ENCODE peak calls at places on chromosomes 11 and 22, in seven cellular contexts. A is thyroid gland, Z is tibial nerve, G is uterus, X is Peyer's patch, F is stomach, O is transverse colon. E is an unnamed sample.

GRCh38 chr22:27632451-27633295 is 168.9 kb downstream of the MN1 start:
- DNase-seq in F (no peak), A (peak), O (no peak), Z (no peak), X (no peak), G (no peak), E (no peak)

GRCh38 chr11:66868726-66869291 is 11.9 kb downstream of the LRFN4 start:
- DNase-seq in F (peak), X (peak), G (no peak), A (peak), Z (no peak), O (peak), E (no peak)

GRCh38 chr11:125215205-125215565 is 50.6 kb downstream of the PKNOX2 start:
- DNase-seq in Z (no peak), X (no peak), F (no peak), A (no peak), G (no peak), O (no peak), E (no peak)

GRCh38 chr11:112421854-112422253 is 161.2 kb upstream of the PLET1 start:
- DNase-seq in O (no peak), F (no peak), G (no peak), Z (no peak), A (no peak), X (no peak), E (no peak)

GRCh38 chr11:2741006-2741376 is 41.2 kb upstream of the KCNQ1OT1 start:
- DNase-seq in F (no peak), A (no peak), X (no peak), O (no peak), Z (no peak), G (no peak), E (no peak)

GRCh38 chr22:42301072-42301741 is 30.8 kb upstream of the TCF20 start:
- DNase-seq in F (no peak), O (no peak), X (no peak), Z (no peak), G (no peak), A (no peak), E (no peak)

GRCh38 chr11:105670811-105671210 is 60.9 kb downstream of the GRIA4 start:
- DNase-seq in G (no peak), F (no peak), O (no peak), X (no peak), A (no peak), Z (no peak), E (no peak)

GRCh38 chr22:36012332-36012731 is 16.3 kb downstream of the RBFOX2 start:
- DNase-seq in G (no peak), A (no peak), X (no peak), F (no peak), O (no peak), Z (no peak), E (no peak)

GRCh38 chr11:2571598-2572281 is 126.9 kb downstream of the KCNQ1 start:
- DNase-seq in O (no peak), A (no peak), X (no peak), F (no peak), Z (no peak), G (no peak), E (no peak)

GRCh38 chr11:71139516-71140205 is 112.7 kb downstream of the SHANK2 start:
- DNase-seq in F (peak), X (no peak), A (peak), G (no peak), O (no peak), Z (no peak), E (peak)

GRCh38 chr11:84345597-84345996 is 1059.4 kb upstream of the CCDC90B start:
- DNase-seq in F (no peak), G (no peak), X (no peak), O (no peak), A (no peak), Z (no peak), E (no peak)

GRCh38 chr22:37186997-37187522 is 987 bp downstream of the C1QTNF6 start:
- DNase-seq in Z (no peak), A (no peak), X (no peak), O (no peak), F (no peak), G (no peak), E (no peak)

GRCh38 chr11:119560961-119561360 is 138.0 kb upstream of the THY1 start:
- DNase-seq in O (no peak), X (no peak), Z (no peak), G (no peak), A (no peak), F (no peak), E (no peak)

GRCh38 chr11:5596611-5597201 is at the start of gene TRIM6:
- DNase-seq in O (peak), F (peak), Z (peak), A (peak), G (peak), X (no peak), E (peak)

GRCh38 chr11:47918882-47919495 is 61.4 kb upstream of the PTPRJ start:
- DNase-seq in G (no peak), O (no peak), F (no peak), Z (no peak), A (peak), X (no peak), E (no peak)

GRCh38 chr22:35620624-35621245 is 3.6 kb upstream of the MB start:
- DNase-seq in X (no peak), A (no peak), O (no peak), Z (no peak), F (no peak), G (peak), E (no peak)

GRCh38 chr11:95674669-95675358 is 114.8 kb downstream of the FAM76B start:
- DNase-seq in A (no peak), G (no peak), O (no peak), Z (no peak), X (no peak), F (no peak), E (no peak)

GRCh38 chr11:60165946-60166345 is 16.9 kb downstream of the MS4A6A start:
- DNase-seq in G (no peak), Z (no peak), X (no peak), F (no peak), A (no peak), O (no peak), E (no peak)

GRCh38 chr11:47918370-47918690 is 62.0 kb upstream of the PTPRJ start:
- DNase-seq in F (no peak), G (no peak), Z (no peak), A (peak), X (no peak), O (no peak), E (no peak)

GRCh38 chr11:40819230-40819629 is 640.2 kb downstream of the LRRC4C start:
- DNase-seq in O (no peak), Z (no peak), F (no peak), X (no peak), A (no peak), G (no peak), E (no peak)

GRCh38 chr11:64790205-64791095 is 12.1 kb upstream of the SF1 start:
- DNase-seq in O (no peak), X (no peak), A (no peak), Z (no peak), G (no peak), F (no peak), E (no peak)

GRCh38 chr11:36594316-36594989 is at the start of gene IFTAP:
- DNase-seq in Z (no peak), F (peak), O (peak), G (peak), X (no peak), A (peak), E (peak)

GRCh38 chr22:49720279-49720959 is 107.3 kb downstream of the BRD1 start:
- DNase-seq in A (no peak), G (no peak), Z (no peak), O (no peak), X (no peak), F (peak), E (no peak)

GRCh38 chr22:23225724-23226496 is 45.6 kb downstream of the BCR start:
- DNase-seq in G (peak), O (peak), A (peak), Z (no peak), X (no peak), F (peak), E (no peak)

GRCh38 chr22:36198936-36199616 is 2.5 kb downstream of the APOL4 start:
- DNase-seq in Z (no peak), A (no peak), O (no peak), F (no peak), X (no peak), G (no peak), E (no peak)

GRCh38 chr11:130671801-130672700 is 223.6 kb downstream of the ADAMTS15 start:
- DNase-seq in Z (no peak), A (peak), X (no peak), O (peak), G (peak), F (peak), E (peak)

GRCh38 chr11:121657191-121657590 is 204.4 kb upstream of the SORL1-AS1 start:
- DNase-seq in G (no peak), X (no peak), A (no peak), Z (no peak), F (no peak), O (no peak), E (no peak)

GRCh38 chr11:100682247-100682969 is 4.7 kb upstream of the ARHGAP42 start:
- DNase-seq in G (no peak), F (no peak), A (no peak), X (no peak), O (no peak), Z (no peak), E (no peak)

GRCh38 chr22:22536916-22537315 is 16.8 kb upstream of the ZNF280A start:
- DNase-seq in O (no peak), G (no peak), F (no peak), Z (no peak), A (no peak), X (no peak), E (no peak)

GRCh38 chr11:112401036-112401769 is 140.5 kb upstream of the PLET1 start:
- DNase-seq in A (no peak), Z (no peak), O (no peak), G (no peak), X (no peak), F (no peak), E (peak)

GRCh38 chr22:19876314-19876940 is 21.8 kb upstream of the GNB1L start:
- DNase-seq in Z (peak), F (no peak), X (no peak), O (no peak), A (peak), G (peak), E (no peak)

GRCh38 chr11:44961894-44962293 is 11.2 kb upstream of the TP53I11 start:
- DNase-seq in O (no peak), A (no peak), X (no peak), G (no peak), F (no peak), Z (no peak), E (no peak)

GRCh38 chr11:118074091-118074685 is 2.7 kb upstream of the TMPRSS4 start:
- DNase-seq in Z (no peak), O (no peak), X (no peak), A (no peak), F (no peak), G (no peak), E (no peak)

GRCh38 chr11:107562647-107563208 is 2.8 kb downstream of the ALKBH8 start:
- DNase-seq in G (no peak), A (no peak), Z (no peak), X (no peak), F (no peak), O (no peak), E (no peak)

GRCh38 chr11:108511851-108512474 is 13.8 kb upstream of the POGLUT3 start:
- DNase-seq in F (no peak), A (no peak), G (no peak), Z (no peak), X (no peak), O (no peak), E (no peak)

GRCh38 chr11:117950320-117950719 is 21.1 kb upstream of the TMPRSS13 start:
- DNase-seq in A (peak), F (no peak), G (no peak), X (peak), O (peak), Z (no peak), E (peak)

GRCh38 chr11:61976813-61977475 is 9.5 kb upstream of the FTH1 start:
- DNase-seq in O (no peak), Z (no peak), G (no peak), F (no peak), X (no peak), A (no peak), E (no peak)

GRCh38 chr11:26947379-26947844 is 46.5 kb upstream of the FIBIN start:
- DNase-seq in O (peak), F (no peak), G (peak), Z (peak), X (no peak), A (peak), E (peak)

GRCh38 chr11:36160115-36160514 is 129.1 kb downstream of the COMMD9 start:
- DNase-seq in A (no peak), X (no peak), F (no peak), O (no peak), G (no peak), Z (no peak), E (peak)

GRCh38 chr11:7986768-7987559 is at the start of gene EIF3F:
- DNase-seq in F (peak), G (peak), X (peak), O (peak), Z (peak), A (peak), E (peak)
- TF ChIP-seq POLR2A in F (no peak), G (no peak), X (no peak), O (peak), Z (peak), A (no peak), E (peak)

GRCh38 chr11:69295079-69295994 is 1.4 kb downstream of the MYEOV start:
- DNase-seq in X (no peak), G (no peak), O (no peak), F (no peak), A (no peak), Z (no peak), E (no peak)

GRCh38 chr11:69296890-69297224 is 2.9 kb downstream of the MYEOV start:
- DNase-seq in A (no peak), O (peak), X (peak), Z (no peak), G (no peak), F (peak), E (peak)

GRCh38 chr11:69294621-69295078 is 695 bp downstream of the MYEOV start:
- DNase-seq in X (no peak), O (no peak), A (no peak), F (no peak), G (no peak), Z (no peak), E (no peak)

GRCh38 chr11:69297225-69297925 is 3.4 kb downstream of the MYEOV start:
- DNase-seq in A (peak), X (peak), G (peak), Z (peak), F (peak), O (peak), E (peak)

DNA sequence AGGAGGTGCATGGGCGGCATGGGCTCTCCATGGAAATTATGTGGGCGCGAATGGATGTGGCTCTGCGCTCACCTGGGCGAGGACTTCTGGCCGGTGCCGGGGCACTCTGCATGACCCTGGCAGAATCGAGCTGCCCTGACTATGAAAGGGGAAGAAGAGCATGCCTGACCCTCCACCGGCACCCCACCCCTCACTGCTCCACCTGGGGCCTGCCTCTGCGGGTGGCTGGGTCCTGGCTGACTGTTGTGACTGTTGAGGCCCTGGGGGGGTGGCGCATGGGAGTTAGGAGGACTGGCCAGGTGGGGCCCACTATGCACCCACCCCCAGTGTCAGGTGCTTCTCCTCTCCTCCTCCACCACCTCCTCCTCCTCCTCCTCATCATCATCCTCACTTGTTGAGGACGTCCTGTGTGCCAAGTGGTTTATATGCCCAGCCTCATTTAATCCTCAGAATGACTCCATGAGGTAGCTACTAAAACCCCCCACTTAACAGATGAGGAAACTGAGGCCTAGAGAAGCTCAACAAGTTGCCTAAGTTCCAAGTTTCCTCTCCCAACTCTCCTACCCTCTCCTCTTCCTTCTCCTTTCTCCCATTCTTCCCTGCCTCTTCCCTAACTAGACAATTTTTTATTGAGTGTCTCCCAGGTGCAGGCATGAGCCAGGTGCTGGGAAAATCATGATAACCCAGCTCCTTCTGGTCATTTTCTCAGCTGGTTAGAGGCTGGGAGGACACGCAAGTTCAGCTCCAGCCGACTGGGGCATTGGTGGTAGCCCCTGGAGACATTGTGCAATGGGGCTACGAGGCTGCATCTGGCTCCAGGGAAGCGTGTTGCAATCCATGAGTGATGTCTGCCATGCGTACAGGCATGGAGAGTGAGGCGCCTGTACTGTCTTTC is 2.3 kb downstream of the MYEOV start:
- DNase-seq in F (peak), A (no peak), Z (no peak), G (no peak), X (peak), O (peak), E (peak)
- H3K27ac ChIP-seq in F (peak), A (no peak), Z (no peak), G (no peak), X (peak), O (peak), E (peak)

GRCh38 chr22:41290262-41291221 is 4.6 kb upstream of the RANGAP1 start:
- DNase-seq in X (no peak), Z (no peak), F (no peak), G (no peak), O (no peak), A (peak), E (no peak)

GRCh38 chr22:41289681-41290080 is 3.7 kb upstream of the RANGAP1 start:
- DNase-seq in X (no peak), G (no peak), O (no peak), F (no peak), A (no peak), Z (no peak), E (no peak)

GRCh38 chr22:41286639-41287091 is 678 bp upstream of the RANGAP1 start:
- DNase-seq in A (no peak), F (no peak), Z (no peak), X (peak), O (no peak), G (no peak), E (no peak)

GRCh38 chr22:41285820-41286638 is at the start of gene RANGAP1:
- DNase-seq in A (peak), Z (peak), X (peak), F (peak), O (peak), G (peak), E (peak)

GRCh38 chr22:41288245-41288946 is 2.4 kb upstream of the RANGAP1 start:
- DNase-seq in O (peak), F (peak), X (no peak), Z (no peak), G (no peak), A (no peak), E (peak)
- TF ChIP-seq POLR2A in O (peak), F (no peak), X (no peak), Z (no peak), G (no peak), A (no peak), E (no peak)

GRCh38 chr11:76782526-76783293 is 446 bp upstream of the TSKU start:
- DNase-seq in G (peak), A (peak), F (peak), X (peak), Z (peak), O (peak), E (peak)
- H3K27ac ChIP-seq in G (peak), A (peak), F (peak), X (peak), Z (peak), O (peak), E (peak)

GRCh38 chr22:41021655-41022454 is 70.5 kb upstream of the EP300 start:
- DNase-seq in X (peak), G (peak), Z (peak), F (peak), O (peak), A (peak), E (peak)
- TF ChIP-seq POLR2A in X (peak), G (no peak), Z (peak), F (no peak), O (peak), A (no peak), E (peak)

GRCh38 chr22:38921126-38921525 is 36.3 kb upstream of the APOBEC3A start:
- DNase-seq in O (peak), F (peak), A (peak), X (no peak), Z (no peak), G (no peak), E (no peak)

GRCh38 chr22:38921801-38922200 is 35.6 kb upstream of the APOBEC3A start:
- DNase-seq in G (no peak), F (no peak), X (no peak), A (no peak), Z (no peak), O (no peak), E (no peak)

GRCh38 chr22:38925571-38926041 is 31.8 kb upstream of the APOBEC3A start:
- DNase-seq in X (no peak), F (no peak), O (no peak), A (peak), Z (no peak), G (no peak), E (no peak)

GRCh38 chr22:38924197-38924952 is 33.0 kb upstream of the APOBEC3A start:
- DNase-seq in F (peak), O (peak), A (peak), X (no peak), G (peak), Z (peak), E (peak)

DNA sequence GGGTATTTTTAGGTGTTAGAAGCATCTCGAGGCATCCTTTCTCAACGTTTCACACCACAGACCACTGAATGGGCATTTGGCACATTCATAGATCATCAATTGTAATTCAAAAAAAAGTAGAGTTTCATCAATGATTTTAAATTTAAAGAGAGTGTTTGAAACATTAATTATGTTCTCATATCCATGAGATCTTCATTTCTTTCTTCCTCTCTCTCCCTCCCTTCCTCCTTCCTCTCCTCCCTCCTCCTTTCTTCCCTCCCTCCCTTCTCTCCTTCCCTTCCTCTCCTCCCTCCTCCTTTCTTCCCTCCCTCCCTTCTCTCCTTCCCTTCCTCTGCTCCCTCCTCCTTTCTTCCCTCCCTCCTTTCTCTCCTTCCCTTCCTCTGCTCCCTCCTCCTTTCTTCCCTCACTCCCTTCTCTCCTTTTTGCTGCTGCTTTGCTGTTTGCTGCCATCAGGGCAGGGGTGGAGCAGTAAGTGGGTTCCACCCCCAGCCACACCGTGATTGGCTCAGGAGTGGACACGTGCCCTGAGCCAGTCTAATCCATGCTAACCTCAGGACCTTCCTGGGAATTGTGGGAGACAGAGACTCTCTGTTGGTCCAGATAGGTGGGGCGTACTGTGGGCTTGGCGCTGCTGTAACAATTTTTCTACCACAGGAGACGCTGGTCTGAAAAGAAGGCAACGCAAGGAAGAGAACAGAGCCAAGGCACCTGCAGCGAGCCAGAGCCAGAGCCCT is 33.8 kb upstream of the APOBEC3A start:
- DNase-seq in G (peak), A (peak), Z (peak), F (peak), X (no peak), O (peak), E (peak)
- H3K27ac ChIP-seq in G (peak), A (peak), Z (peak), F (peak), X (peak), O (peak), E (peak)

E was measured in adrenal gland.